ENCODE peak calls at places on chromosomes 2 and 18, in nine cellular contexts. C is left ventricle myocardium superior; E is AG08395; T is EL; F is midbrain; X is neural crest cell; K is stimulated activated CD4-positive, alpha-beta T cell treated with anti-CD3 and anti-CD28 coated beads, Interleukin-4, amount 100 ng/mL, for 48 hours; U is lower leg skin; D is GM12891. I is an unnamed sample.

GRCh38 chr2:127535422-127535901 is at the start of gene MYO7B:
- DNase-seq in C (no peak), E (no peak), T (no peak), F (no peak), X (no peak), K (no peak), U (no peak), D (no peak), I (no peak)

GRCh38 chr2:130791617-130791939 is 36.2 kb downstream of the AMER3 start:
- DNase-seq in C (no peak), E (no peak), T (no peak), F (no peak), X (no peak), K (no peak), U (peak; percentile 61), D (no peak), I (no peak)

GRCh38 chr2:21395366-21395765 is 271.6 kb downstream of the TDRD15 start:
- DNase-seq in C (no peak), E (no peak), T (no peak), F (peak; percentile 53), X (no peak), K (no peak), U (no peak), D (no peak), I (no peak)

GRCh38 chr2:233356546-233357308 is 2.4 kb downstream of the DGKD start:
- DNase-seq in C (no peak), E (no peak), T (no peak), F (no peak), X (no peak), K (no peak), U (peak; percentile 78), D (no peak), I (no peak)

GRCh38 chr18:31183302-31183701 is 20.6 kb upstream of the DSC1 start:
- DNase-seq in C (no peak), E (no peak), T (no peak), F (no peak), X (no peak), K (no peak), U (no peak), D (no peak), I (no peak)

GRCh38 chr18:76981388-76981968 is 151.1 kb downstream of the MBP start:
- DNase-seq in C (no peak), E (no peak), T (no peak), F (no peak), X (no peak), K (no peak), U (peak; percentile 70), D (no peak), I (no peak)

GRCh38 chr18:7512326-7512725 is 54.8 kb upstream of the PTPRM start:
- DNase-seq in C (no peak), E (peak; percentile 15), T (no peak), F (no peak), X (no peak), K (no peak), U (no peak), D (no peak), I (peak; percentile 31)

GRCh38 chr2:169664978-169665930 is 29.0 kb downstream of the CFAP210 start:
- DNase-seq in C (no peak), E (no peak), T (peak; percentile 37), F (no peak), X (no peak), K (no peak), U (no peak), D (no peak), I (no peak)

GRCh38 chr2:38959938-38960608 is 70.4 kb downstream of the ARHGEF33 start:
- DNase-seq in C (peak; percentile 91), E (peak; percentile 87), T (peak; percentile 67), F (peak; percentile 52), X (peak; percentile 23), K (peak; percentile 73), U (no peak), D (peak; percentile 54), I (no peak)

GRCh38 chr2:41169744-41170143 is 717.9 kb upstream of the SLC8A1 start:
- DNase-seq in C (no peak), E (no peak), T (no peak), F (no peak), X (no peak), K (no peak), U (no peak), D (no peak), I (no peak)

GRCh38 chr2:219219113-219219696 is 447 bp upstream of the ABCB6 start:
- DNase-seq in C (no peak), E (peak; percentile 6), T (no peak), F (no peak), X (no peak), K (no peak), U (no peak), D (no peak), I (no peak)

GRCh38 chr18:22163432-22163831 is 6.0 kb upstream of the GATA6 start:
- DNase-seq in C (no peak), E (no peak), T (no peak), F (no peak), X (no peak), K (no peak), U (no peak), D (no peak), I (no peak)

GRCh38 chr2:182761903-182762302 is 45.8 kb downstream of the DNAJC10 start:
- DNase-seq in C (no peak), E (peak; percentile 7), T (peak; percentile 6), F (peak; percentile 63), X (no peak), K (no peak), U (no peak), D (no peak), I (no peak)

GRCh38 chr18:12659904-12660605 is 2.1 kb upstream of the SPIRE1 start:
- DNase-seq in C (no peak), E (peak; percentile 71), T (peak; percentile 72), F (peak; percentile 75), X (peak; percentile 37), K (no peak), U (no peak), D (no peak), I (no peak)

GRCh38 chr2:110867078-110867477 is 134.7 kb downstream of the ACOXL start:
- DNase-seq in C (no peak), E (no peak), T (no peak), F (no peak), X (no peak), K (no peak), U (no peak), D (no peak), I (no peak)

GRCh38 chr2:224393145-224393544 is 8.8 kb downstream of the FAM124B start:
- DNase-seq in C (no peak), E (no peak), T (no peak), F (no peak), X (no peak), K (no peak), U (no peak), D (no peak), I (no peak)

GRCh38 chr2:189002079-189002478 is 27.9 kb downstream of the COL3A1 start:
- DNase-seq in C (no peak), E (peak; percentile 24), T (peak; percentile 85), F (no peak), X (no peak), K (no peak), U (no peak), D (no peak), I (no peak)

GRCh38 chr2:176101216-176101845 is 1.7 kb downstream of the HOXD12 start:
- DNase-seq in C (no peak), E (no peak), T (no peak), F (no peak), X (no peak), K (no peak), U (peak; percentile 37), D (no peak), I (no peak)

GRCh38 chr2:143068094-143068890 is 60.9 kb upstream of the ARHGAP15 start:
- DNase-seq in C (no peak), E (no peak), T (no peak), F (no peak), X (no peak), K (no peak), U (no peak), D (no peak), I (no peak)

GRCh38 chr2:16861154-16861929 is 195.7 kb upstream of the CYRIA start:
- DNase-seq in C (no peak), E (no peak), T (no peak), F (no peak), X (no peak), K (no peak), U (no peak), D (no peak), I (no peak)

GRCh38 chr2:46460241-46460921 is 19.0 kb upstream of the TMEM247 start:
- DNase-seq in C (peak; percentile 80), E (no peak), T (no peak), F (peak; percentile 90), X (no peak), K (no peak), U (no peak), D (no peak), I (no peak)

GRCh38 chr2:239824866-239825704 is 200.1 kb downstream of the NDUFA10 start:
- DNase-seq in C (peak; percentile 9), E (no peak), T (no peak), F (no peak), X (no peak), K (no peak), U (peak; percentile 63), D (no peak), I (no peak)

GRCh38 chr2:75619992-75620740 is 26.4 kb upstream of the MRPL19 start:
- DNase-seq in C (no peak), E (no peak), T (peak; percentile 54), F (no peak), X (no peak), K (no peak), U (no peak), D (no peak), I (no peak)

GRCh38 chr2:168160897-168161296 is 86.5 kb downstream of the STK39 start:
- DNase-seq in C (no peak), E (no peak), T (peak; percentile 37), F (no peak), X (no peak), K (no peak), U (no peak), D (no peak), I (no peak)

GRCh38 chr18:23311346-23312103 is 141.6 kb upstream of the RIOK3 start:
- DNase-seq in C (peak; percentile 56), E (peak; percentile 76), T (peak; percentile 82), F (no peak), X (no peak), K (no peak), U (peak; percentile 17), D (no peak), I (peak; percentile 78)

GRCh38 chr2:168346725-168347477 is 99.5 kb upstream of the STK39 start:
- DNase-seq in C (peak; percentile 63), E (peak; percentile 72), T (peak; percentile 67), F (peak; percentile 76), X (peak; percentile 73), K (peak; percentile 47), U (peak; percentile 86), D (peak; percentile 42), I (peak; percentile 45)